ENCODE peak calls at places on chromosomes 13 and 19, in eight cellular contexts. A is psoas muscle; V is CD8-positive, alpha-beta T cell; E is right cardiac atrium; B is A549; Y is SJSA1; I is H9; D is effector memory CD4-positive, alpha-beta T cell. F is an unnamed sample.

GRCh38 chr19:32232449-32232848 is 113.0 kb upstream of the ZNF507 start:
- DNase-seq in D (no peak), E (no peak), B (no peak), V (no peak), Y (peak; percentile 17), I (no peak), A (no peak), F (no peak)

GRCh38 chr19:15280915-15281683 is 48.9 kb upstream of the EPHX3 start:
- DNase-seq in I (no peak), B (peak; percentile 30), A (peak; percentile 95), V (no peak), Y (no peak), E (peak; percentile 95), D (no peak), F (peak; percentile 69)

GRCh38 chr19:47762615-47763308 is 15.7 kb upstream of the SELENOW start:
- DNase-seq in E (peak; percentile 82), Y (no peak), V (no peak), I (no peak), A (peak; percentile 68), B (no peak), D (no peak), F (no peak)

GRCh38 chr13:48505597-48506091 is 27.2 kb downstream of the RCBTB2 start:
- DNase-seq in B (no peak), V (peak; percentile 36), A (no peak), Y (no peak), D (peak; percentile 12), E (no peak), I (no peak), F (no peak)

GRCh38 chr19:35116085-35116801 is 620 bp downstream of the FXYD3 start:
- DNase-seq in A (no peak), Y (no peak), D (no peak), E (peak; percentile 43), B (no peak), I (no peak), V (no peak), F (peak; percentile 66)

GRCh38 chr13:46172531-46172991 is 9.4 kb downstream of the LCP1 start:
- DNase-seq in A (no peak), D (peak; percentile 29), V (peak; percentile 54), Y (no peak), E (no peak), I (no peak), B (no peak), F (no peak)

GRCh38 chr13:99778500-99778899 is 193.1 kb downstream of the ZIC5 start:
- DNase-seq in E (no peak), A (no peak), Y (no peak), V (no peak), I (no peak), B (no peak), D (no peak), F (no peak)

GRCh38 chr13:87259479-87260083 is 411.6 kb upstream of the SLITRK5 start:
- DNase-seq in A (no peak), B (peak; percentile 22), E (no peak), V (no peak), Y (no peak), D (no peak), I (peak; percentile 76), F (no peak)

GRCh38 chr19:53864308-53864836 is 3.3 kb upstream of the MYADM start:
- DNase-seq in D (no peak), E (no peak), V (no peak), Y (no peak), A (no peak), B (peak; percentile 93), I (no peak), F (peak; percentile 62)

GRCh38 chr13:99155821-99156220 is 44.8 kb upstream of the UBAC2 start:
- DNase-seq in B (no peak), A (no peak), Y (no peak), E (no peak), D (no peak), V (no peak), I (no peak), F (no peak)

GRCh38 chr19:4329858-4330257 is 8.8 kb downstream of the STAP2 start:
- DNase-seq in E (no peak), I (no peak), A (no peak), D (no peak), Y (peak; percentile 40), B (no peak), V (no peak), F (no peak)

GRCh38 chr13:111278711-111279110 is 41.7 kb upstream of the TEX29 start:
- DNase-seq in D (no peak), I (no peak), E (no peak), A (no peak), V (no peak), B (no peak), Y (no peak), F (no peak)

GRCh38 chr13:30884543-30884942 is 21.5 kb upstream of the MEDAG start:
- DNase-seq in V (no peak), D (no peak), A (no peak), Y (no peak), E (no peak), B (no peak), I (no peak), F (no peak)

GRCh38 chr13:100552755-100553154 is 35.8 kb downstream of the GGACT start:
- DNase-seq in Y (no peak), B (no peak), D (no peak), V (no peak), A (no peak), E (no peak), I (no peak), F (no peak)

GRCh38 chr19:49119411-49120324 is at the start of gene PPFIA3:
- DNase-seq in B (peak; percentile 62), D (no peak), E (peak; percentile 91), A (peak; percentile 84), Y (peak; percentile 71), I (peak; percentile 69), V (no peak), F (peak; percentile 91)

GRCh38 chr19:1567116-1567847 is 843 bp downstream of the MEX3D start:
- DNase-seq in I (no peak), D (no peak), B (no peak), Y (no peak), A (no peak), V (no peak), E (peak; percentile 79), F (peak; percentile 24)

GRCh38 chr13:91346848-91347211 is 657 bp upstream of the MIR17HG start:
- DNase-seq in B (peak; percentile 18), D (peak; percentile 10), I (peak; percentile 38), V (peak; percentile 19), E (no peak), A (no peak), Y (no peak), F (peak; percentile 38)

GRCh38 chr13:80655778-80656518 is 315.0 kb upstream of the SPRY2 start:
- DNase-seq in I (no peak), E (no peak), A (no peak), V (no peak), B (no peak), D (no peak), Y (no peak), F (no peak)

GRCh38 chr19:2095338-2095938 is 688 bp downstream of the MOB3A start:
- DNase-seq in E (peak; percentile 74), V (no peak), Y (peak; percentile 43), D (no peak), I (no peak), A (peak; percentile 66), B (no peak), F (peak; percentile 32)

GRCh38 chr13:100510208-100510997 is 78.2 kb downstream of the GGACT start:
- DNase-seq in I (peak; percentile 82), B (no peak), Y (no peak), A (no peak), D (no peak), E (no peak), V (no peak), F (no peak)

GRCh38 chr13:49652691-49653305 is 24.5 kb downstream of the ARL11 start:
- DNase-seq in Y (no peak), B (peak; percentile 52), I (peak; percentile 70), D (no peak), V (no peak), A (peak; percentile 71), E (no peak), F (peak; percentile 22)

GRCh38 chr13:52955505-52955904 is 73.1 kb upstream of the OLFM4 start:
- DNase-seq in E (no peak), A (peak; percentile 64), Y (no peak), I (peak; percentile 76), V (no peak), D (no peak), B (no peak), F (no peak)
- H3K4me1 ChIP-seq in E (no peaks in the 10 kb centered on the region), A (no peaks in the 10 kb centered on the region), Y (no peaks in the 10 kb centered on the region), I (peaks cover 15% of the 10 kb centered on the region), V (no peaks in the 10 kb centered on the region), D (no peaks in the 10 kb centered on the region), B (no peaks in the 10 kb centered on the region), F (no peaks in the 10 kb centered on the region)

GRCh38 chr19:5625641-5626040 is 2.8 kb downstream of the SAFB start:
- DNase-seq in V (no peak), B (no peak), D (no peak), I (no peak), E (no peak), Y (no peak), A (no peak), F (no peak)

GRCh38 chr19:5631511-5632240 is 8.8 kb downstream of the SAFB start:
- DNase-seq in Y (no peak), D (no peak), A (no peak), I (no peak), E (no peak), B (no peak), V (no peak), F (no peak)

GRCh38 chr19:5627395-5627904 is 4.6 kb downstream of the SAFB start:
- DNase-seq in V (no peak), D (no peak), Y (no peak), B (no peak), E (peak; percentile 73), I (peak; percentile 31), A (peak; percentile 79), F (no peak)

GRCh38 chr19:5628919-5629481 is 6.1 kb downstream of the SAFB start:
- DNase-seq in A (no peak), Y (no peak), I (no peak), E (no peak), V (no peak), B (no peak), D (no peak), F (no peak)

DNA sequence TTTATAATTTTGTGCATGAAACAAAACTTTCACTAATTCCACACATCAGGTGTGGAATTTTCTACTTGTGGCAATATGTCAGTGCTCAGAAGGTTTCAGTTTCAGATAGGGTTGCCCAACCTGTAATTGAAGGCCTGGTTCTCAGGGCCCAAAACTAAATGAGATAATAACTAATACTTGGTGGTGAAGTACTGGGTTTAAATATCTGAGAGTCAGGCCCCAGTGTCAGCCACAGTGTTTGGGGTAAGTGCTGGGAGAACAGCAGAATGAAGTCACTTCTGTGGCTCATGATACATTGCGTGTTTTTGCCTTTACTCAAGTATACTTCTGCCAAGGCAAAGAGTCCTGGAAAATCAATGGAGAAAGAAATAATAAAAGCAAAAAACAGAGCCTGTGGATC is 5.6 kb downstream of the SAFB start:
- DNase-seq in D (no peak), E (no peak), Y (no peak), B (no peak), V (no peak), A (no peak), I (no peak), F (no peak)
- H3K4me1 ChIP-seq in D (peaks cover 59% of the 10 kb centered on the region), E (peaks cover 23% of the 10 kb centered on the region), Y (peaks cover 5% of the 10 kb centered on the region), B (peaks cover 23% of the 10 kb centered on the region), V (peaks cover 80% of the 10 kb centered on the region), A (peaks cover 88% of the 10 kb centered on the region), I (no peaks in the 10 kb centered on the region), F (peaks cover 69% of the 10 kb centered on the region)

GRCh38 chr19:6100284-6100915 is 9.9 kb downstream of the RFX2 start:
- DNase-seq in E (no peak), D (no peak), I (no peak), Y (no peak), V (no peak), B (no peak), A (peak; percentile 61), F (no peak)
- H3K4me1 ChIP-seq in E (peaks cover 6% of the 10 kb centered on the region), D (no peaks in the 10 kb centered on the region), I (no peaks in the 10 kb centered on the region), Y (peaks cover 16% of the 10 kb centered on the region), V (peaks cover 4% of the 10 kb centered on the region), B (peaks cover 11% of the 10 kb centered on the region), A (no peaks in the 10 kb centered on the region), F (peaks cover 16% of the 10 kb centered on the region)

GRCh38 chr19:13844130-13844631 is 32.8 kb upstream of the NANOS3 start:
- DNase-seq in I (no peak), E (peak; percentile 59), Y (no peak), A (no peak), D (no peak), B (peak; percentile 78), V (no peak), F (no peak)
- H3K4me1 ChIP-seq in I (peaks cover 2% of the 10 kb centered on the region), E (peaks cover 9% of the 10 kb centered on the region), Y (peaks cover 62% of the 10 kb centered on the region), A (peaks cover 36% of the 10 kb centered on the region), D (peaks cover 78% of the 10 kb centered on the region), B (peaks cover 46% of the 10 kb centered on the region), V (peaks cover 81% of the 10 kb centered on the region), F (peaks cover 71% of the 10 kb centered on the region)

F was measured in body of pancreas.